ENCODE peak calls at places on chromosomes 6 and 20, in six cellular contexts. L, I, M, V, D and Z are unnamed samples.

GRCh38 chr6:100818066-100818465 is 63.1 kb downstream of the ASCC3 start:
- DNase-seq in L (no peak), M (no peak), D (no peak), I (no peak), V (no peak), Z (no peak)

GRCh38 chr20:2909953-2910352 is 36.7 kb downstream of the PTPRA start:
- DNase-seq in M (no peak), L (no peak), V (no peak), I (no peak), D (no peak), Z (no peak)

GRCh38 chr6:10425973-10426780 is 11.3 kb upstream of the TFAP2A start:
- DNase-seq in L (no peak), V (no peak), D (peak), I (no peak), M (no peak), Z (peak)

GRCh38 chr20:35461620-35462019 is 6.2 kb downstream of the CEP250 start:
- DNase-seq in L (no peak), I (no peak), M (no peak), D (no peak), V (no peak), Z (no peak)

GRCh38 chr6:93021235-93021909 is 398.0 kb downstream of the EPHA7 start:
- DNase-seq in L (no peak), M (no peak), D (no peak), V (no peak), I (no peak), Z (peak)

GRCh38 chr6:110053395-110054240 is 75.5 kb downstream of the GPR6 start:
- DNase-seq in V (no peak), L (peak), D (peak), M (no peak), I (no peak), Z (no peak)

GRCh38 chr6:160013987-160014868 is 45.3 kb downstream of the IGF2R start:
- DNase-seq in V (no peak), L (no peak), D (no peak), I (no peak), M (no peak), Z (no peak)

GRCh38 chr6:48957781-48958180 is 505.3 kb downstream of the MMUT start:
- DNase-seq in V (no peak), L (no peak), M (no peak), I (no peak), D (no peak), Z (no peak)

GRCh38 chr6:150253489-150253888 is 110.6 kb downstream of the PPP1R14C start:
- DNase-seq in M (no peak), L (no peak), D (no peak), V (no peak), I (no peak), Z (no peak)

GRCh38 chr6:67629268-67629667 is 1005.8 kb upstream of the ADGRB3 start:
- DNase-seq in I (no peak), V (no peak), D (no peak), M (no peak), L (no peak), Z (no peak)

GRCh38 chr20:19911810-19912382 is 105.3 kb upstream of the NAA20 start:
- DNase-seq in M (no peak), L (no peak), D (no peak), V (no peak), I (no peak), Z (no peak)

GRCh38 chr6:7684843-7685242 is 41.1 kb upstream of the BMP6 start:
- DNase-seq in I (no peak), V (no peak), L (no peak), D (no peak), M (no peak), Z (no peak)

GRCh38 chr6:147043994-147044477 is 160.2 kb upstream of the STXBP5 start:
- DNase-seq in I (no peak), D (no peak), M (no peak), L (no peak), V (no peak), Z (no peak)

GRCh38 chr6:35945650-35946025 is 24.7 kb upstream of the SRPK1 start:
- DNase-seq in L (no peak), D (no peak), V (no peak), M (no peak), I (no peak), Z (no peak)

GRCh38 chr6:3392930-3393575 is 63.8 kb downstream of the SLC22A23 start:
- DNase-seq in V (no peak), L (no peak), M (no peak), D (no peak), I (no peak), Z (no peak)

GRCh38 chr6:36963451-36964290 is 9.1 kb downstream of the PI16 start:
- DNase-seq in L (peak), D (no peak), M (peak), V (peak), I (peak), Z (no peak)

GRCh38 chr6:33313105-33313708 is 671 bp downstream of the TAPBP start:
- DNase-seq in D (peak), L (peak), V (peak), M (peak), I (peak), Z (peak)

GRCh38 chr20:5136096-5136495 is 9.3 kb downstream of the CDS2 start:
- DNase-seq in L (no peak), D (no peak), V (no peak), I (no peak), M (no peak), Z (no peak)

GRCh38 chr6:167426074-167426473 is 101.2 kb downstream of the TTLL2 start:
- DNase-seq in L (no peak), M (no peak), V (no peak), I (no peak), D (no peak), Z (no peak)

GRCh38 chr20:62685781-62686555 is 22.7 kb upstream of the NTSR1 start:
- DNase-seq in D (peak), V (no peak), M (peak), L (no peak), I (peak), Z (peak)

GRCh38 chr20:34102342-34102741 is 9.7 kb downstream of the EIF2S2 start:
- DNase-seq in L (no peak), M (no peak), V (no peak), I (no peak), D (no peak), Z (no peak)
- TF ChIP-seq CTCF in L (no peak), M (no peak), V (no peak), I (no peak), D (no peak), Z (no peak)

GRCh38 chr6:44126320-44127149 is 717 bp downstream of the MRPL14 start:
- DNase-seq in I (peak), V (peak), M (peak), D (peak), L (peak), Z (peak)

GRCh38 chr6:44127186-44128019 is at the start of the genes MRPL14 and TMEM63B:
- DNase-seq in M (peak), L (peak), I (peak), D (peak), V (peak), Z (peak)

GRCh38 chr6:44131880-44132279 is 4.5 kb downstream of the TMEM63B start:
- DNase-seq in V (no peak), D (no peak), M (no peak), I (no peak), L (no peak), Z (no peak)

GRCh38 chr6:44129841-44130322 is 2.5 kb downstream of the TMEM63B start:
- DNase-seq in V (peak), L (peak), D (no peak), M (no peak), I (no peak), Z (no peak)

DNA sequence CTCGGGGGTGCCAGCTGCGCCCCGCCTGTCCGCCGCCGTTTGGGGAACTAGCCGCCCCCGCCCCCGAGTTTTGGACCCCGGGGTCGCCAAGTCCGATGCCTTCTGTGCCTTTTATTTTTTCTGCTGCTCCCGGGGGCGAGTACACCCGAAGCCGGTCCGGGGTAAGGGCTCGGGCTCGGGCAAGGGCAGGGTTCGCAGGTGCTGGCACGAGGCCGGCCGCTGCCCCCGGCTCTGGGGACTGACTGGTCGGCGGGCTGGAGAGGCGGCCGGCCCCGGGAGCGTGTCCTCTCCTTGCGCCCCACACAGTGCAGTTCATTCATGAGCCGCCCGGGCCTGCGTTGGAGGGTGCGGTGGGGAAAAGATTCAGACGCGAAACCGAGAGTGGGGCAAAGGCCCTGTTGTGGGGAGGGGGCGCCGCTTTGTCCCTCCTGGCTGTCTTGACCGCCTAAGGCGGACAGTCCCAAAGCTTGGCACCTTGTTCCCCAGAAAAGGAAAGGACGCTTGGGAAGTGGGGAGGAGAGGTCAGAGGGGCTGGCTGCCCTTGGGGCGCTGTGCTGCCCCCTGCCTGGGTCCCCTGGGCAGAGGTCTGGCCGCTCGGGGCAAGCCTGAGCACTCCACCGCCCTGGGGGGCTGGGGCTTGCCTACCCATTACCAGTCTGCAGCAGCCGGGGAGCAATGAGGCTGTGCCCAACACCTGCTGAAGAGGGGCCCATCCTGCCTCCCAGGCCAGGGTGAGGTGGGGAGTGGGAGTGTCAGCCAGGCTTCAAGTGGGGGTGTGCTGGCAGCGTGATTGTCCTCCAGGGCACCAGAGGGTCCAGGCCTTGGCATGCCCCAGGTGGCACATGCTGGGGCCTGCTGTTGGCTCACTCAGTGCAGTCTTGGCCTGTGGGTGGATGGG is 915 bp downstream of the TMEM63B start:
- DNase-seq in L (peak), V (peak), M (no peak), D (peak), I (peak), Z (peak)
- TF ChIP-seq CTCF in L (peak), V (no peak), M (no peak), D (no peak), I (no peak), Z (no peak)

GRCh38 chr6:111873178-111874029 is at the start of gene FYN:
- DNase-seq in M (peak), V (peak), D (peak), I (peak), L (peak), Z (peak)
- TF ChIP-seq CTCF in M (no peak), V (peak), D (peak), I (peak), L (peak), Z (peak)

DNA sequence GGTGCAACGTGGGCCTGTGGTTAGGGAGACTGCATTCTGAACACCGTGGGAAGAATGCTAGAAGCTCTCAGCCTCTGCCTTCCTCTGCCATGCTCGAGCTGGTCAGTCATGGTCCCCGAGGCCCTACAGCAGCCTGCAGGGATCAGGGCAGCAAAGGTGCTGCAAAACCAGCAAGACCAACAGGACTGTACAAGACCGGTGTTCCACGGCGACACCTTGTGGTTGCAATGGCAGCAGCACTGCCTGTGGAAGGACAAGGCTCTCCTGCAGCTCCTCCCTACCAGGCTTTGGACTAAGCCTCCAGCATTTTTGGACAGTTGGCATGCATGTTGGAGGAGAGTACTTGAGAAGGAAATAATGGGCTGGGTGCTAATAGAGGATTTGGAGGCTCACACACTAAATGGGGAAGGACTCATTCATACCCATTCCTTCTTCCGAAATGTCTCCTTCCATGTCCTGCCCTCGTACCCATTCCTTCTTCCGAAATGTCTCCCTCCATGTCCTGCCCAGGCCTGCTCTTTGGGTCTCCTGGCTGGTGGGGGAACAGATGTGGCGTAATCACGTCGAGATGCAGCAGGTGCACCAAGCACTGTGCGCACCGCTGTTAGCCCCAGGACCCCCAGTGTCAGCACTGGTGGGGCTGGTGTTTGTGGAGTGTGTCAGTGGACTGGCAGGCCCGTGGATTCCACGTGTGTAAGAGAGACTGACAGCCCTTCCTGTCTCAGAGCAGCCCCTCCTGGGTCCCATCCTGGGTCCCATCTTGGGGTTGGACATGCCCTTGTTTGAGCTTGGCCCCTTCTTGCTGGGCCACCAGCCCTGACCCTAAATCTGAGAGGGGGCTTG is 18.6 kb upstream of the MYT1 start:
- DNase-seq in I (peak), L (no peak), V (no peak), D (no peak), M (peak), Z (peak)
- TF ChIP-seq CTCF in I (no peak), L (no peak), V (no peak), D (no peak), M (no peak), Z (peak)

GRCh38 chr20:10466325-10466724 is 31.2 kb downstream of the SLX4IP start:
- DNase-seq in I (no peak), D (peak), V (no peak), L (no peak), M (no peak), Z (no peak)
- TF ChIP-seq CTCF in I (no peak), D (no peak), V (no peak), L (no peak), M (no peak), Z (no peak)

GRCh38 chr20:25218109-25218486 is 22.6 kb downstream of the ENTPD6 start:
- DNase-seq in L (no peak), I (no peak), M (no peak), V (no peak), D (no peak), Z (no peak)

GRCh38 chr20:25218492-25218891 is 23.0 kb downstream of the ENTPD6 start:
- DNase-seq in V (no peak), I (no peak), L (no peak), D (no peak), M (no peak), Z (no peak)

GRCh38 chr20:25216199-25216945 is 20.9 kb downstream of the ENTPD6 start:
- DNase-seq in D (no peak), L (no peak), M (no peak), V (peak), I (no peak), Z (no peak)

GRCh38 chr20:25215521-25215920 is 20.0 kb downstream of the ENTPD6 start:
- DNase-seq in I (no peak), M (no peak), D (no peak), V (no peak), L (no peak), Z (no peak)

DNA sequence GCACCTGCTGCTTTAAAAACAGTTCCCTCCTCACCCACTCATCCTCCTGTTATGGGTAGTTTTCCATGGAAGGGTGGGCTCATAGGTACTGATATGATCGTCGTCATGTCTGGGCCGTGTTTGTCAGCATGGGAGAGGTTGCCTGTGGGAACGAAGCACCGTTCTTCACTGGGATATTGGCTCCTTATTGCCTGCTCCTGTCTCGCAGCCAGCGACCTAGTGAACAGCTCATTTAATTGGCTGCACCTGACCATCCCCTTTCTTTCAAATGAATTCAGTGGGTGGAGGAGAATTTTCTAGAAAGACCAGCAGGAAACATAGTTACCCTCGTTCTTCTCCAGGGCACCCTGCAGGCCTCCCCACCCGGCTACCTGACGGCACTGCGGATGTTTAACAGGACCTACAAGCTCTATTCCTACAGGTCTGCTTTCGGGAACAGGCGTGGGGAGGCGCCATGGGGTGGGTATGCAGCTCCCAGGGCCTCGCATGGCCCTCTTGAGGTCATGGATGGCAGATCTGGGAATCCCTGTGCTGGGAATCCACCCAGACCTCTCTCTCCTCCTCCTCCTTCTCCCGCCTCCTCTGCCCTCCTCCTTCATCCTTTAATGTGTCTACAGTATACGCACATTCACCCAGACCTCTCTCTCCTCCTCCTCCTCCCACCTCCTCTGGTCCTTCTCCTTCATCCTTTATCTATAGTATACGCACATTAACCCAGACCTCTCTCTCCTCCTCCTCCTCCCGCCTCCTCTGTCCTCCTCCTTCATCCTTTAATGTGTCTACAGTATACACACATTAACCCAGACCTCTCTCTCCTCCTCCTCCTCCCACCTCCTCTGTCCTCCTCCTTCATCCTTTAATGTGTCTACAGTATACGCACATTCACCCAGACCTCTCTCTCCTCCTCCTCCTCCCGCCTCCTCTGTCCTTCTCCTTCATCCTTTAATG is 21.9 kb downstream of the ENTPD6 start:
- DNase-seq in M (no peak), L (no peak), I (no peak), V (no peak), D (no peak), Z (no peak)
- TF ChIP-seq CTCF in M (no peak), L (no peak), I (no peak), V (no peak), D (no peak), Z (no peak)

GRCh38 chr6:95279641-95280040 is 297.7 kb upstream of the MANEA start:
- DNase-seq in L (no peak), V (no peak), I (no peak), M (no peak), D (no peak), Z (no peak)

GRCh38 chr6:95280690-95281273 is 296.6 kb upstream of the MANEA start:
- DNase-seq in D (peak), I (no peak), V (no peak), M (no peak), L (no peak), Z (no peak)
- TF ChIP-seq CTCF in D (peak), I (peak), V (no peak), M (peak), L (no peak), Z (peak)

GRCh38 chr6:41786451-41787218 is 859 bp upstream of the TOMM6 start:
- DNase-seq in M (peak), L (peak), D (peak), I (peak), V (peak), Z (peak)
- TF ChIP-seq CTCF in M (peak), L (peak), D (peak), I (peak), V (peak), Z (peak)

GRCh38 chr6:24994812-24995211 is 59.1 kb upstream of the RIPOR2 start:
- DNase-seq in I (no peak), M (no peak), V (no peak), L (no peak), D (no peak), Z (no peak)
- TF ChIP-seq CTCF in I (no peak), M (no peak), V (no peak), L (no peak), D (no peak), Z (no peak)

DNA sequence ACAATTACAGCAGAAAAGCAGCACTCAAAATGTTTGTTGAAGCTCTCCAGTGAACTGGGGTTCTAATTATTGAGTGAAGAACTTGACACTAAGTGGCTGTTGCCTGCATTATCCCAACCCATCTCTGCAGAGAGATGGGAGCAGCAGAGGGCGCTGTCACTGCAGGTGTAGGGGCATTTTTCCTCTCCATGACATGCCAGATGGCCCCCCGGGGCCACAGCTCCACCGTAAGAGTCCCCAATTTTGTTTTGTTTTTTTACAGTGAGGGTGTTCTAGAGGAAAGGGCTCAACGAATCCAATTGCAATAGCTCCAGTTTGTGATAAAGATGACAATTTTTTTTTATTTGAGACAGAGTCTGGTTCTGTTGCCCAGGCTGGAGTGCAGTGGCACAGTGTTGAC is 1.9 kb upstream of the FUCA2 start:
- DNase-seq in V (peak), I (peak), M (no peak), D (no peak), L (no peak), Z (no peak)
- TF ChIP-seq CTCF in V (no peak), I (peak), M (peak), D (no peak), L (no peak), Z (no peak)